ENCODE peak calls at places on chromosomes 5 and 9, in five cellular contexts. L is neural crest cell, B is cardiac muscle cell, F is glutamatergic neuron, O is HCT116. J is an unnamed sample.

GRCh38 chr5:66306105-66306843 is 162.2 kb downstream of the SREK1 start:
- DNase-seq in F (peak), O (peak), B (peak), L (peak), J (peak)

GRCh38 chr9:127875306-127875966 is 2.0 kb downstream of the AK1 start:
- DNase-seq in O (no peak), B (no peak), F (no peak), L (no peak), J (no peak)

GRCh38 chr5:174608631-174609097 is 115.7 kb upstream of the MSX2 start:
- DNase-seq in O (peak), F (no peak), L (no peak), B (peak), J (no peak)

GRCh38 chr9:114409103-114409780 is 21.5 kb upstream of the AKNA start:
- DNase-seq in B (no peak), O (no peak), L (no peak), F (no peak), J (no peak)

GRCh38 chr5:125298258-125298657 is 551.8 kb upstream of the ZNF608 start:
- DNase-seq in B (no peak), F (no peak), L (no peak), O (no peak), J (no peak)

GRCh38 chr9:113477058-113477457 is 13.5 kb downstream of the RGS3 start:
- DNase-seq in O (no peak), F (no peak), L (no peak), B (no peak), J (no peak)

GRCh38 chr9:35518212-35518917 is 28.5 kb downstream of the RUSC2 start:
- DNase-seq in F (no peak), O (peak), L (no peak), B (peak), J (peak)

GRCh38 chr5:160486573-160486972 is 64.9 kb downstream of the PTTG1 start:
- DNase-seq in L (no peak), F (no peak), B (no peak), O (no peak), J (no peak)

GRCh38 chr5:53342261-53342660 is 138.2 kb upstream of the FST start:
- DNase-seq in B (no peak), F (no peak), O (no peak), L (no peak), J (no peak)

GRCh38 chr9:69460002-69460401 is 135.0 kb downstream of the ENTREP1 start:
- DNase-seq in O (no peak), F (no peak), B (no peak), L (no peak), J (no peak)

GRCh38 chr9:121839726-121840500 is 188.5 kb downstream of the DAB2IP start:
- DNase-seq in F (no peak), O (no peak), B (no peak), L (no peak), J (no peak)

GRCh38 chr9:72983056-72983455 is 30.2 kb upstream of the ALDH1A1 start:
- DNase-seq in B (no peak), O (no peak), F (no peak), L (no peak), J (no peak)

GRCh38 chr9:128033609-128034008 is 33.5 kb downstream of the NAIF1 start:
- DNase-seq in B (no peak), O (no peak), L (no peak), F (no peak), J (no peak)

GRCh38 chr5:35136386-35136785 is 88.6 kb upstream of the AGXT2 start:
- DNase-seq in O (no peak), B (no peak), F (no peak), L (no peak), J (no peak)

GRCh38 chr9:127241354-127241753 is 23.2 kb upstream of the GARNL3 start:
- DNase-seq in F (no peak), B (no peak), L (no peak), O (no peak), J (no peak)

GRCh38 chr9:114417511-114417910 is 29.7 kb upstream of the AKNA start:
- DNase-seq in B (no peak), F (no peak), L (no peak), O (no peak), J (no peak)

GRCh38 chr5:142900926-142901325 is 130.7 kb downstream of the ARHGAP26 start:
- DNase-seq in O (no peak), F (no peak), L (no peak), B (no peak), J (no peak)

GRCh38 chr9:32384364-32385134 is at the start of gene ACO1:
- DNase-seq in L (peak), F (peak), B (peak), O (peak), J (peak)

GRCh38 chr5:134112726-134113571 is 1.5 kb upstream of the TCF7 start:
- DNase-seq in L (no peak), F (no peak), B (no peak), O (no peak), J (no peak)

GRCh38 chr5:107361945-107362344 is 308.8 kb downstream of the EFNA5 start:
- DNase-seq in F (no peak), L (no peak), O (no peak), B (no peak), J (no peak)

GRCh38 chr9:37596504-37596903 is 4.1 kb upstream of the TOMM5 start:
- DNase-seq in L (no peak), B (no peak), F (no peak), O (no peak), J (no peak)

GRCh38 chr9:131227112-131228058 is 48.9 kb downstream of the FAM78A start:
- DNase-seq in F (no peak), B (peak), O (no peak), L (no peak), J (no peak)

GRCh38 chr5:140038373-140038957 is 4.6 kb downstream of the NRG2 start:
- DNase-seq in O (no peak), F (no peak), B (peak), L (no peak), J (no peak)

GRCh38 chr5:35852084-35852734 is 4.5 kb upstream of the IL7R start:
- DNase-seq in F (no peak), L (no peak), O (no peak), B (no peak), J (no peak)

GRCh38 chr9:20297646-20298084 is 324.6 kb downstream of the MLLT3 start:
- DNase-seq in O (no peak), B (no peak), L (no peak), F (no peak), J (no peak)

GRCh38 chr9:125255781-125256391 is 5.7 kb upstream of the GAPVD1 start:
- DNase-seq in F (peak), B (peak), L (no peak), O (no peak), J (peak)

GRCh38 chr9:134266418-134266817 is 59.8 kb upstream of the RXRA start:
- DNase-seq in L (no peak), O (no peak), B (no peak), F (no peak), J (no peak)

GRCh38 chr9:134265078-134265477 is 61.2 kb upstream of the RXRA start:
- DNase-seq in O (no peak), F (no peak), L (no peak), B (no peak), J (no peak)

GRCh38 chr9:134268308-134268724 is 57.9 kb upstream of the RXRA start:
- DNase-seq in F (no peak), L (no peak), B (peak), O (no peak), J (no peak)

GRCh38 chr9:134264169-134264568 is 62.1 kb upstream of the RXRA start:
- DNase-seq in L (no peak), F (no peak), O (no peak), B (no peak), J (no peak)

GRCh38 chr9:134267305-134268265 is 58.7 kb upstream of the RXRA start:
- DNase-seq in O (no peak), L (no peak), B (peak), F (no peak), J (no peak)
- TF ChIP-seq CTCF in O (no peak), L (no peak), B (no peak), F (no peak), J (no peak)

DNA sequence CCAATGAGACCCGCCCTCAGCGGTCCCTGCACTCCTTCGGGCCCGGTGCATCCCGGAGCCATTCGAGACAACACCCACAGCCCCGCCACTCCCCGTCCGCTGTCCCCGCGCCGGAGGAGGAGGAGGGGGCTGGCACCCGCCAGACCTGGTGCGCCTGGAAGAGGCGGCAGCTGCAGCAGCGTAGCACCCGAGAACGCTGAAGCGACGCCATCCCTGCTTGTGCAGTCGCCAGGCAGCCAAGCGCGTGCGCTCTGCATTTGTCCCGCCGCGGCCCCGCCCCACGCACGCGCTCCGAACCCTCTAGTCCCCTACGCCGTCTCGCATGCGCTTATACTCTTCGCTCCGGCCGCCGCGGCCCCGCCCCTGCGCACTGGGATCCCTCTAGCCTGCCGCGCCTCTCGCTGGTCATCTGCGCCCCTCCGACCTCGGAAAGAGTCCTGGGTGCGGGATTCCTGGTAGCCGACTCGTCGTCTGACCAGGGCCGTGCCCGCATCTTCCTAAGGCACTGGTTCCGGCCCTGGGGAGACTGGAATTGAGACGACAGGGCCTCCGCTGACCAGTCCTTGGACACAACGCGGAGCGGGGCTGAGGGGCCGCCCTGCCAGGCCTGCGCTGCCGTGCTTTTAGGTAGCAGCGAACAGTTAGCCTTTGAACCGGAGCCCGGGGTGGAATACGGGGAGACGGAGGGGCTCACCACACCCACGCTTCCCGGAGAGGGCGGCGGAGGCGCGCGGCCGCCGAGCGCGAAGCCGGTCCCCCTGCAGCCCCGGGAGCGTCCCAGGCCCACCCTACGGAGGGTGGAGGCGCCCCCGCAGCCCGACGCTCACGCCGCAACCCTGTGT is at the start of gene MRNIP:
- DNase-seq in L (peak), F (peak), O (peak), B (peak), J (peak)
- TF ChIP-seq CTCF in L (no peak), F (no peak), O (no peak), B (peak), J (no peak)

GRCh38 chr5:63053019-63053638 is 474.5 kb downstream of the LRRC70 start:
- DNase-seq in B (no peak), O (no peak), F (no peak), L (no peak), J (no peak)
- TF ChIP-seq CTCF in B (no peak), O (no peak), F (no peak), L (no peak), J (no peak)

GRCh38 chr5:50440651-50441478 is at the start of gene EMB:
- DNase-seq in B (peak), F (peak), L (peak), O (peak), J (peak)
- TF ChIP-seq CTCF in B (no peak), F (no peak), L (peak), O (no peak), J (no peak)

DNA sequence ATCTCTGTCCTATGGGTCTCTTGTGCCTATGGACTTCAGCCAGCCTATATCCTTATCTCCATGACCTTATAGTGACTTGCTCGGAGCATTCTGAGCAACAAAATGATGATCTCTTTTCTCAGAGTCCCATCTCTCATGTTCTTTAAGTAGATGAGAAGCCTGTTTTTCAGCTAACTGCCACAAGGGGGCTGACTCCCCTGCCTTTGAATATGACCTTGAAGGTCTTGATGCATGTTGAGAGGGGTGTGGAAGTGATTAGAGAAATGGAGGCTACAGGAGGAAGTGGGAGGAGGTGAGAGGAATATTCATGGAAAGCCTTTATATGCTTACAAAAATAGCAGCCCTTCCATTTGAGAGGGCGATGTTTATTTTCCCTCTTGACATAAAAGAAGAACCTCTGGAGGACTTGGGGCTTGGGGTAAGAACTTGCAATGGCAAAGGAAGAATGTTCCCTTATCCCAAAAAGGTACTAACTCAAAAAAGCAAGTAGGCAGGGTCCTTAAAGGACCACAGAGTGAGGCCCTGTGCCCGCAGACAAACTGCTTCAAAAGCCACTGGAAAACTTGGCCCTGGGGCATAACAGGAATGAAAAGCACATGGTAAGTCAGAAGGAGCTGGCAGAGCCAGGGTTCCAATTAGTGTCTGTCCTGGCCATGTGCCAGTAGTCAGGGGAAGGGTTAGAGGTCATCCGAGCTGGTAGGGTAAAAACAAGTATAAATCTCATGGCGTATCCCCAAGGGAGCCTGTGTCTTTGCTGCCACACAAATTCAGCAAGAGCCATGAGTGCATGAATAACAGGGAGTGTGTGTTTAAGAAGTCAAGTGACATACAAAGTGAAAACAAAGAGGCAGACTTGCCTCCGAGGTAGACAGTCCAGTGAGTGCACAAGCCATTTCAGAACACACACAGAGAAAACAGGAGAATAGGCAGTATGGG is 39.1 kb downstream of the FGD3 start:
- DNase-seq in O (no peak), B (no peak), F (no peak), L (no peak), J (no peak)
- TF ChIP-seq CTCF in O (no peak), B (peak), F (peak), L (peak), J (peak)

GRCh38 chr5:149268928-149269557 is 2.6 kb upstream of the AFAP1L1 start:
- DNase-seq in B (peak), O (peak), L (no peak), F (no peak), J (no peak)

GRCh38 chr5:149264432-149265069 is 7.1 kb upstream of the AFAP1L1 start:
- DNase-seq in B (peak), O (peak), L (no peak), F (peak), J (peak)

GRCh38 chr5:149262315-149262714 is 9.3 kb upstream of the AFAP1L1 start:
- DNase-seq in F (no peak), L (no peak), B (no peak), O (no peak), J (no peak)

GRCh38 chr5:149267241-149267973 is 4.3 kb upstream of the AFAP1L1 start:
- DNase-seq in L (peak), F (no peak), B (no peak), O (no peak), J (no peak)

GRCh38 chr5:149265559-149265958 is 6.1 kb upstream of the AFAP1L1 start:
- DNase-seq in O (no peak), B (peak), F (no peak), L (no peak), J (no peak)
- TF ChIP-seq CTCF in O (no peak), B (peak), F (no peak), L (no peak), J (peak)

GRCh38 chr5:26802944-26803343 is 235.4 kb downstream of the CDH9 start:
- DNase-seq in F (no peak), O (no peak), L (no peak), B (no peak), J (no peak)

GRCh38 chr5:26805076-26805475 is 233.3 kb downstream of the CDH9 start:
- DNase-seq in B (no peak), F (no peak), L (no peak), O (no peak), J (no peak)

GRCh38 chr5:26812714-26813113 is 225.7 kb downstream of the CDH9 start:
- DNase-seq in F (no peak), O (no peak), B (no peak), L (no peak), J (no peak)

GRCh38 chr5:26813235-26813634 is 225.2 kb downstream of the CDH9 start:
- DNase-seq in B (no peak), L (no peak), F (no peak), O (no peak), J (no peak)

DNA sequence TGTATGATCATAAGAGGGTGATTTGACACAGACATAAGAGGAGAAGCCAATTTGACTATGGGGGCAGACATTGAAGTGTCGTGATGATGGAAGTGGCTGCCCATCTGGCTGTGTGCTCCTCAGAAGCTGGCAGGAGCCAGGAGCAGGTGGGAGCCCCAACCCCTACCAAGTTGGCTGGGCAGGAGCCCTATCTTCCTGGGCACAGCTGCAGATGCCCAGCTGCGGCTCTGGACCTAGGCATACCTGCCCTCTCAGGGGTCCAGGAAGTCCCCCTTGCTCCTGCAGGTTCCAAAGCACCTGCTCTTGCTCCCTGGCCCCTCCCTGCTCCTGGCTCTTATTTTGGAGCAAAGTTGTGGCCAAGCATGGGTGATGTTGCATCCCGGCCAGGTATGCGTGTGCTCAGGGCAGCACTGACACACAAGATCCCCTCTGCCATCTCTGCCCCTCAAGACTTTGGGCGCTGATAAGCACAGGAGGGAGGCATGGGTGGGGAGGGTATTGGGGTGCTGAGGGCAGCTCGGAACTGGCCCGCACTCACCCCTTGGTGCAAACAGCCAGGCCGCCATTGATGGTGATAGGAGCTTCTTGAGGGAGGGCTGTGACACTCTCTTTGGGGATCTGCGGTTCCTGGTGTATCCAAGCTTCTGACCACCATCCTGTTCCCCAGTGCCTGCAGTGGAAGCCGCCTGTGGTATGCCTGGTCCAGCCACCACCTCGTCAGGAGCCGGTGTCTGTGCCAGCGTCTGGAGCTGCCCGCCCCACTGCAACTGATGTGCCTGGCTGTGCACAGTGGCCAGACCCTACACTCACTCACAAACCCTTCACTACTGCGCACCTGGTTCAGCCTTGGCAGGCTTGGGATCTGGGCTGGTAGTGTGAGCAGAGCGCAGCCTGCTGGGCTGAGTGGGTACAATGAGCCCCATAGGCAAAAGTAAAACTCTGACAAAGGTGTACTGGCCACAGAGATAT is 230.9 kb downstream of the CDH9 start:
- DNase-seq in B (no peak), O (no peak), F (no peak), L (no peak), J (no peak)
- TF ChIP-seq CTCF in B (no peak), O (no peak), F (no peak), L (no peak), J (no peak)

GRCh38 chr9:84238652-84239051 is 101.9 kb downstream of the SLC28A3 start:
- DNase-seq in O (peak), B (no peak), L (no peak), F (no peak), J (no peak)
- TF ChIP-seq CTCF in O (peak), B (peak), L (peak), F (no peak), J (no peak)

GRCh38 chr9:83379045-83379444 is 159.2 kb downstream of the FRMD3 start:
- DNase-seq in L (no peak), F (no peak), B (no peak), O (no peak), J (no peak)

GRCh38 chr9:83385317-83385716 is 152.9 kb downstream of the FRMD3 start:
- DNase-seq in F (no peak), L (no peak), B (no peak), O (no peak), J (no peak)

GRCh38 chr9:83384214-83384613 is 154.0 kb downstream of the FRMD3 start:
- DNase-seq in B (no peak), L (no peak), F (peak), O (no peak), J (no peak)

GRCh38 chr9:83383034-83383433 is 155.2 kb downstream of the FRMD3 start:
- DNase-seq in L (no peak), F (no peak), B (no peak), O (no peak), J (no peak)

DNA sequence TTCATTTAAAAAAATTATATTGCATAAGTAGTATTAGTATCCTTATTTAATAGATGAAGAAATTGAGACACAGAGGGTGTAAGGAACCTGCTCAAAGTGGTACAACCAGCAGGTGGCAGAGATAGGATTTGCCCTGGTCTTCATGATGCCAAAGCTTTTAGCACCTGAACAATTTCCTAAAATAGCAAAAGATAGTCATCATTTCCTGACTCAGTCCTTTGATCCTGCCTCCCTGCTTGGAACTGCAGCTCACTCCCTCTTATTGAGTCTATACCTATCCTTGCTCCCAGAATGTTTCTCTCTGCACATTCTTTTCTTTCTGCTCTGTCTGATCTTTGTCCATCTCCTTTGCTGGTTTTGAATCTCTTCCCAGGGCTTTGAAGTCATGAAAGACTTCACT is 155.8 kb downstream of the FRMD3 start:
- DNase-seq in B (no peak), L (no peak), F (no peak), O (no peak), J (no peak)
- TF ChIP-seq CTCF in B (no peak), L (no peak), F (no peak), O (no peak), J (no peak)

J was measured in endothelial cell.